ENCODE peak calls at places on chromosomes 4 and X, in five cellular contexts. J, L, H, Q and E are unnamed samples.
A peak's percentile ranks its signal among the peaks of the same experiment; 100 is the strongest.

GRCh38 chrX:114162068-114162735 is 421.7 kb upstream of the HTR2C start:
- DNase-seq in J (no peak), L (no peak), H (no peak), Q (no peak), E (no peak)

GRCh38 chr4:3531306-3531886 is 826 bp downstream of the LRPAP1 start:
- DNase-seq in J (no peak), L (no peak), H (no peak), Q (no peak), E (no peak)

GRCh38 chrX:21781525-21781924 is 23.6 kb upstream of the SMPX start:
- DNase-seq in J (no peak), L (no peak), H (no peak), Q (no peak), E (no peak)

GRCh38 chrX:130772313-130773140 is 130.5 kb downstream of the ENOX2 start:
- DNase-seq in J (no peak), L (no peak), H (no peak), Q (no peak), E (no peak)

GRCh38 chr4:7539659-7540058 is 104.9 kb upstream of the PSAPL1 start:
- DNase-seq in J (no peak), L (no peak), H (no peak), Q (no peak), E (no peak)

GRCh38 chr4:120869511-120870278 is 52.8 kb downstream of the PRDM5 start:
- DNase-seq in J (no peak), L (no peak), H (no peak), Q (no peak), E (no peak)

GRCh38 chr4:43048570-43048969 is 156.1 kb downstream of the GRXCR1 start:
- DNase-seq in J (no peak), L (no peak), H (no peak), Q (no peak), E (no peak)

GRCh38 chr4:141473952-141474351 is 162.4 kb upstream of the IL15 start:
- DNase-seq in J (no peak), L (no peak), H (no peak), Q (no peak), E (no peak)

GRCh38 chrX:153477039-153477438 is 6.7 kb upstream of the HAUS7 start:
- DNase-seq in J (no peak), L (no peak), H (peak; percentile 57), Q (no peak), E (no peak)

GRCh38 chrX:1111543-1112300 is 100.7 kb downstream of the CRLF2 start:
- DNase-seq in J (no peak), L (no peak), H (no peak), Q (no peak), E (no peak)

GRCh38 chr4:40843696-40844095 is 93.9 kb downstream of the NSUN7 start:
- DNase-seq in J (no peak), L (no peak), H (no peak), Q (no peak), E (no peak)

GRCh38 chr4:7411491-7411890 is 23.2 kb downstream of the PSAPL1 start:
- DNase-seq in J (no peak), L (no peak), H (no peak), Q (peak; percentile 7), E (no peak)

GRCh38 chr4:59044316-59044715 is 1934.1 kb upstream of the IGFBP7 start:
- DNase-seq in J (no peak), L (no peak), H (no peak), Q (no peak), E (no peak)

GRCh38 chr4:705278-706082 is at the start of gene PCGF3:
- DNase-seq in J (peak; percentile 98), L (peak; percentile 96), H (peak; percentile 96), Q (peak; percentile 99), E (peak; percentile 94)
- TF ChIP-seq POLR2A in J (no peak), L (no peak), H (peak; percentile 65), Q (no peak), E (no peak)

GRCh38 chr4:38867478-38868054 is at the start of gene FAM114A1:
- DNase-seq in J (peak; percentile 60), L (peak; percentile 87), H (peak; percentile 80), Q (peak; percentile 87), E (peak; percentile 64)
- TF ChIP-seq POLR2A in J (no peak), L (no peak), H (peak; percentile 31), Q (no peak), E (no peak)

GRCh38 chrX:77899081-77899828 is at the start of gene COX7B:
- DNase-seq in J (no peak), L (peak; percentile 61), H (peak; percentile 79), Q (peak; percentile 64), E (peak; percentile 84)

GRCh38 chrX:77893713-77894112 is 1.5 kb downstream of the MAGT1 start:
- DNase-seq in J (no peak), L (no peak), H (no peak), Q (no peak), E (no peak)

GRCh38 chrX:77900688-77901087 is 1.4 kb downstream of the COX7B start:
- DNase-seq in J (no peak), L (no peak), H (no peak), Q (no peak), E (no peak)

GRCh38 chrX:77892887-77893286 is 2.3 kb downstream of the MAGT1 start:
- DNase-seq in J (no peak), L (no peak), H (no peak), Q (no peak), E (no peak)

GRCh38 chrX:77894921-77895886 is at the start of gene MAGT1:
- DNase-seq in J (peak; percentile 85), L (peak; percentile 92), H (peak; percentile 93), Q (peak; percentile 91), E (peak; percentile 96)
- TF ChIP-seq POLR2A in J (peak; percentile 30), L (no peak), H (peak; percentile 80), Q (no peak), E (no peak)

GRCh38 chrX:136909119-136909705 is 28.7 kb upstream of the RBMX start:
- DNase-seq in J (peak; percentile 69), L (peak; percentile 86), H (peak; percentile 87), Q (peak; percentile 80), E (peak; percentile 66)

GRCh38 chrX:136906921-136907510 is 26.5 kb upstream of the RBMX start:
- DNase-seq in J (no peak), L (peak; percentile 1), H (no peak), Q (peak; percentile 38), E (no peak)

GRCh38 chrX:136907626-136908025 is 27.1 kb upstream of the RBMX start:
- DNase-seq in J (no peak), L (peak; percentile 33), H (no peak), Q (no peak), E (peak; percentile 82)

GRCh38 chrX:136910565-136911040 is 30.1 kb upstream of the RBMX start:
- DNase-seq in J (no peak), L (peak; percentile 4), H (no peak), Q (no peak), E (no peak)

GRCh38 chrX:136909706-136910564 is 29.4 kb upstream of the RBMX start:
- DNase-seq in J (peak; percentile 56), L (peak; percentile 82), H (peak; percentile 92), Q (peak; percentile 73), E (peak; percentile 95)
- TF ChIP-seq POLR2A in J (no peak), L (no peak), H (peak; percentile 63), Q (no peak), E (no peak)

DNA sequence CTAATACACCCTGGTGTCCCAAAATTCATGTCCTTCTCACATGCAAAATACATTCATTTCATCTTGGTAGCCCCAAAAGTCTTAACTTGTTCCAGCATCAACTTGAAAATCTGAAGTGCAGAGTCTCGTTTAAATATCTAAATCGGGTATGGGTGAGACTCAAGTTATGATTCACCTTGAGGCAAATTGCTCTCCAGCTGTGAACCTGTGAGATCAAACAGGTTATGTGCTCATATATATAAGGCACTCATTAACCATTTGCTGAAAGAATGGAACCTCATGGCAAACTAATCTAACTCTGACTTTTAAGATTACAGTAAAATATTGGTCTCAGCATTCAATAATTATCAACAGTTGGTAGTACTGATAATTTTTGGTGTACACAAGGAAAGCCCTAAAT is 55.5 kb downstream of the PDLIM5 start:
- DNase-seq in J (no peak), L (no peak), H (no peak), Q (no peak), E (no peak)
- TF ChIP-seq POLR2A in J (no peak), L (no peak), H (no peak), Q (no peak), E (no peak)

GRCh38 chr4:4541661-4542570 is at the start of gene STX18:
- DNase-seq in J (peak; percentile 87), L (peak; percentile 84), H (peak; percentile 79), Q (peak; percentile 90), E (peak; percentile 96)
- TF ChIP-seq POLR2A in J (peak; percentile 43), L (no peak), H (peak; percentile 64), Q (no peak), E (no peak)

DNA sequence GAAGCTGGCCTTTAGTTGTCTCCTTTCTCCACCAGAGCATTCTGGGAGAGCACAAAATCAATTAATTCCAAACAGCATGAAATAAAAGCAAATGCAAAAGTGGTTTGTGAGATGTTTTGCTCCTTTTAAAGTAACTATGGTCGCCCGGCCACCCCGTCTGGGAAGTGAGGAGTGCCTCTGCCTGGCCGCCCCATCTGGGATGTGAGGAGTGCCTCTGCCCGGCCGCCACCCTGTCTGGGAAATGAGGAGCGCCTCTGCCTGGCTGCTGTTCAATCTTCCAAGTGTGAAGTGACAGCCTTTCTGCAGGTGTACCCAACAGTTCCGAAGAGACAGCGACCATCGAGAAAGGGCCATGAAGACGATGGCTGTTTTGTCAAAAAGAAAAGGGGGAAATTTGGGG is 381.3 kb upstream of the FGF16 start:
- DNase-seq in J (no peak), L (no peak), H (no peak), Q (no peak), E (no peak)
- TF ChIP-seq POLR2A in J (no peak), L (no peak), H (no peak), Q (no peak), E (no peak)

DNA sequence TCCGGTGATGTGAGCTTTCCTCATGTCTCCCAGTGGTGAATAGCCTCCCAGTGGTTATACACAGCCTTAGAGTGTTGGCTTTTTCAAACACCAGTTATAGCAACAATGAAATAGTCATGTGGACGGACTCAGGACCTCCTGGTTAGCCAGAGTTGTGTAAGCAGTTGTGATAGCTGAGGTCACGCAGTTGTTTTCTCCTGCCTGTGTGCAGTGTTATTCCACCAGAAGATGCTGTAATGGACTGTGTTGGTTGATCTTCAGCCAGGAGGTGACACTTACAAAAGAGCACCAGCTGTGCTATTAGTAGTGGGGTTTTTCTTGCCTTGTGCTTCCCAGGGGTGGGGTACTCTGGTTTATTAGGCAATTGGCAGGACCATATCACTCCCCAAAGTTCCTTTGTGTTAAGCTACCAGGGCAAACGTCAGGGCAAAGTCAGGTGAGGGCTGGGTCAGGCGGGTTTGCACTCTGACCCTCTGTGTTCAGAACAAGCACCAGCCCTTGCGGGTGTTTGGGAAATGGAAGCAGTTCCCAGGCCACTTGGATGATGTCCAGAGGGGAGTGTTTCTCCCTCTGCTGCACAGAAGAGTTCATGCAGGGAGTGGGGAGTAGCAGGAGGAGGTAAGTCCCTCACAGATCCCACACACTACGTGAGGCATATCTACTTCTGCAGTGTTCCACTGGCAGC is 252.6 kb downstream of the TMEM47 start:
- DNase-seq in J (no peak), L (no peak), H (peak; percentile 54), Q (no peak), E (no peak)
- TF ChIP-seq POLR2A in J (no peak), L (no peak), H (no peak), Q (no peak), E (no peak)

GRCh38 chr4:70688795-70689231 is 481 bp downstream of the UTP3 start:
- DNase-seq in J (no peak), L (no peak), H (no peak), Q (no peak), E (no peak)

GRCh38 chr4:70687821-70688794 is at the start of gene UTP3:
- DNase-seq in J (peak; percentile 92), L (peak; percentile 97), H (peak; percentile 96), Q (peak; percentile 95), E (peak; percentile 93)
- TF ChIP-seq POLR2A in J (no peak), L (no peak), H (peak; percentile 74), Q (no peak), E (no peak)